ENCODE peak calls at places on chromosomes 7 and 10, in four cellular contexts. One of them, this sample, is unnamed.

GRCh38 chr10:125116652-125117310 is 43.6 kb downstream of the CTBP2 start:
- DNase-seq in HFFc6: no peak
- DNase-seq in GM12865: no peak
- DNase-seq in amniotic epithelial cell: no peak
- DNase-seq in this sample: no peak

GRCh38 chr7:14687777-14688176 is 214.8 kb downstream of the DGKB start:
- DNase-seq in HFFc6: no peak
- DNase-seq in GM12865: no peak
- DNase-seq in amniotic epithelial cell: peak; percentile 6
- DNase-seq in this sample: no peak

GRCh38 chr10:51405580-51406367 is 293.6 kb downstream of the CSTF2T start:
- DNase-seq in HFFc6: peak; percentile 17
- DNase-seq in GM12865: no peak
- DNase-seq in amniotic epithelial cell: no peak
- DNase-seq in this sample: no peak

GRCh38 chr10:116721991-116722392 is 20.4 kb downstream of the HSPA12A start:
- DNase-seq in HFFc6: no peak
- DNase-seq in GM12865: no peak
- DNase-seq in amniotic epithelial cell: peak; percentile 69
- DNase-seq in this sample: no peak

GRCh38 chr10:93818086-93818485 is 60.4 kb downstream of the LGI1 start:
- DNase-seq in HFFc6: no peak
- DNase-seq in GM12865: no peak
- DNase-seq in amniotic epithelial cell: no peak
- DNase-seq in this sample: no peak

GRCh38 chr7:77550586-77550985 is 13.5 kb downstream of the PTPN12 start:
- DNase-seq in HFFc6: peak; percentile 65
- DNase-seq in GM12865: no peak
- DNase-seq in amniotic epithelial cell: no peak
- DNase-seq in this sample: peak; percentile 69

GRCh38 chr10:29067161-29067560 is 221.7 kb upstream of the LYZL1 start:
- DNase-seq in HFFc6: no peak
- DNase-seq in GM12865: no peak
- DNase-seq in amniotic epithelial cell: peak; percentile 57
- DNase-seq in this sample: no peak

GRCh38 chr7:97116308-97116707 is 1.2 kb upstream of the SDHAF3 start:
- DNase-seq in HFFc6: peak; percentile 59
- DNase-seq in GM12865: peak; percentile 41
- DNase-seq in amniotic epithelial cell: no peak
- DNase-seq in this sample: no peak

GRCh38 chr7:150481955-150482354 is 31.5 kb downstream of the GIMAP8 start:
- DNase-seq in HFFc6: no peak
- DNase-seq in GM12865: no peak
- DNase-seq in amniotic epithelial cell: no peak
- DNase-seq in this sample: no peak

GRCh38 chr7:37391791-37392672 is 56.6 kb downstream of the ELMO1 start:
- DNase-seq in HFFc6: no peak
- DNase-seq in GM12865: no peak
- DNase-seq in amniotic epithelial cell: no peak
- DNase-seq in this sample: no peak

GRCh38 chr10:101441539-101442455 is 87.8 kb downstream of the BTRC start:
- DNase-seq in HFFc6: peak; percentile 70
- DNase-seq in GM12865: peak; percentile 65
- DNase-seq in amniotic epithelial cell: peak; percentile 88
- DNase-seq in this sample: peak; percentile 61

GRCh38 chr10:93160829-93161228 is 87.1 kb downstream of the CYP26A1 start:
- DNase-seq in HFFc6: peak; percentile 91
- DNase-seq in GM12865: no peak
- DNase-seq in amniotic epithelial cell: peak; percentile 7
- DNase-seq in this sample: peak; percentile 96

GRCh38 chr7:139774376-139774775 is 3.4 kb downstream of the HIPK2 start:
- DNase-seq in HFFc6: peak; percentile 90
- DNase-seq in GM12865: no peak
- DNase-seq in amniotic epithelial cell: peak; percentile 87
- DNase-seq in this sample: peak; percentile 69

GRCh38 chr10:32171213-32171612 is 115.0 kb upstream of the KIF5B start:
- DNase-seq in HFFc6: no peak
- DNase-seq in GM12865: no peak
- DNase-seq in amniotic epithelial cell: no peak
- DNase-seq in this sample: no peak

GRCh38 chr7:92417913-92418312 is 29.4 kb upstream of the GATAD1 start:
- DNase-seq in HFFc6: no peak
- DNase-seq in GM12865: no peak
- DNase-seq in amniotic epithelial cell: no peak
- DNase-seq in this sample: no peak

This sample was measured in AG08395.